ENCODE peak calls at places on chromosomes 1 and 21, in five cellular contexts. S is progenitor cell of endocrine pancreas, R is upper lobe of left lung, M is AG10803, C is GM20000. D is an unnamed sample.

GRCh38 chr1:228370439-228370940 is 36.1 kb downstream of the TRIM11 start:
- DNase-seq in C (no peak), R (no peak), M (no peak), S (no peak), D (no peak)

GRCh38 chr21:33761104-33762036 is 119.1 kb downstream of the ITSN1 start:
- DNase-seq in R (peak; percentile 24), C (no peak), S (no peak), M (peak; percentile 99), D (no peak)

GRCh38 chr1:94678187-94678863 is 136.8 kb upstream of the F3 start:
- DNase-seq in M (no peak), S (no peak), C (no peak), R (no peak), D (no peak)

GRCh38 chr21:43932005-43932404 is 67.0 kb downstream of the AGPAT3 start:
- DNase-seq in S (no peak), M (no peak), C (no peak), R (no peak), D (no peak)

GRCh38 chr1:178518894-178519293 is 6.0 kb downstream of the TEX35 start:
- DNase-seq in C (no peak), S (no peak), R (no peak), M (no peak), D (no peak)

GRCh38 chr1:204623894-204624361 is 61.6 kb downstream of the LRRN2 start:
- DNase-seq in R (no peak), M (no peak), S (peak; percentile 25), C (no peak), D (no peak)

GRCh38 chr1:47703981-47704596 is 266.2 kb downstream of the FOXD2 start:
- DNase-seq in R (no peak), M (peak; percentile 83), C (no peak), S (no peak), D (no peak)

GRCh38 chr1:66542811-66543767 is 9.1 kb downstream of the SGIP1 start:
- DNase-seq in C (no peak), S (no peak), M (peak; percentile 53), R (no peak), D (no peak)

GRCh38 chr21:39527664-39528381 is 76.1 kb downstream of the SH3BGR start:
- DNase-seq in S (no peak), R (peak; percentile 27), M (no peak), C (no peak), D (no peak)

GRCh38 chr1:150763631-150764223 is 1.9 kb downstream of the CTSS start:
- DNase-seq in R (no peak), S (no peak), C (no peak), M (no peak), D (no peak)

GRCh38 chr1:26330276-26330675 is 12.5 kb downstream of the CD52 start:
- DNase-seq in C (no peak), R (no peak), M (no peak), S (no peak), D (no peak)

GRCh38 chr1:245380790-245381535 is 226.2 kb downstream of the KIF26B start:
- DNase-seq in S (no peak), M (no peak), C (no peak), R (no peak), D (no peak)

GRCh38 chr1:207825719-207826556 is 74.1 kb downstream of the CD46 start:
- DNase-seq in R (peak; percentile 92), M (peak; percentile 34), C (peak; percentile 82), S (no peak), D (no peak)

GRCh38 chr1:166165661-166166399 is 971 bp downstream of the FAM78B start:
- DNase-seq in S (no peak), R (no peak), C (peak; percentile 39), M (peak; percentile 13), D (peak; percentile 9)

GRCh38 chr1:166166701-166167394 is at the start of gene FAM78B:
- DNase-seq in R (peak; percentile 51), C (peak; percentile 93), M (peak; percentile 59), S (peak; percentile 42), D (peak; percentile 36)

GRCh38 chr1:166164646-166164994 is 2.2 kb downstream of the FAM78B start:
- DNase-seq in R (no peak), C (no peak), M (no peak), S (no peak), D (no peak)

GRCh38 chr1:166166400-166166699 is 451 bp downstream of the FAM78B start:
- DNase-seq in R (no peak), C (no peak), M (no peak), S (no peak), D (no peak)

GRCh38 chr1:166164995-166165660 is 1.7 kb downstream of the FAM78B start:
- DNase-seq in S (peak; percentile 51), R (peak; percentile 22), C (peak; percentile 51), M (peak; percentile 42), D (peak; percentile 52)
- TF ChIP-seq CTCF in S (peak; percentile 74), R (no peak), C (peak; percentile 45), M (peak; percentile 45), D (peak; percentile 63)

GRCh38 chr1:154627247-154628121 is 19.5 kb upstream of the ADAR start:
- DNase-seq in C (peak; percentile 87), S (peak; percentile 80), M (peak; percentile 86), R (peak; percentile 87), D (peak; percentile 80)

GRCh38 chr1:154623358-154623757 is 15.4 kb upstream of the ADAR start:
- DNase-seq in C (no peak), M (no peak), R (peak; percentile 51), S (no peak), D (no peak)

GRCh38 chr1:154622503-154623039 is 14.6 kb upstream of the ADAR start:
- DNase-seq in R (no peak), S (no peak), C (no peak), M (no peak), D (no peak)

GRCh38 chr1:154626456-154627246 is 18.7 kb upstream of the ADAR start:
- DNase-seq in M (no peak), C (no peak), R (no peak), S (no peak), D (no peak)

GRCh38 chr1:154624756-154625643 is 17.0 kb upstream of the ADAR start:
- DNase-seq in M (peak; percentile 90), R (no peak), C (no peak), S (no peak), D (no peak)
- TF ChIP-seq CTCF in M (peak; percentile 9), R (no peak), C (no peak), S (no peak), D (no peak)

GRCh38 chr1:69441496-69441895 is 126.2 kb upstream of the LRRC7 start:
- DNase-seq in R (no peak), S (no peak), M (no peak), C (no peak), D (no peak)
- TF ChIP-seq CTCF in R (no peak), S (no peak), M (no peak), C (no peak), D (no peak)

DNA sequence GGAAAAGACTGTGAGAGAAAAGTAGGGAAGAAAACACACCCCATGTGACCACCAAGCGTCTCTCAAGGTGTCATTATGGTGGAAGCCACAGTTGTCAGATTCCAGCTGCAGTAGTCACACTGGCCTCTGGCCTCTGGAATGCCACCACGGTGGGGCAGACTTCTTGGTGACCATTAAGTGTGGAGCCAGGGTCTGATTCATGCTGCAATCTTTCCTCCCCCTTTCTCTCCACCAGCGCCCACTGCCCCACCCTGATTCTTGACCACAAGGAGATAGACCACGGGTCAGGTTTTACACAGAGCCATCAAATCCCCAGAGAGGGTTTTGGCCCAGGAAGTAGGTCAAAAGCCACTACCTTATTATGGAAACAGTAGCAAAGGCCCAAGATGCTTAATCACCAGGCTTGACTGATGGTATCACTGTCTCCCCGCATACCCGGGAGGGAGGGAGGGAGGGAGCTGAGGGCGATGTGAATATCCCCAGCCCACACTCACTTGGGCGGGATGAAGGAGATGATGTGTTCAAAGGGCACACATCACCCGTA is 52.7 kb upstream of the GRHL3 start:
- DNase-seq in S (no peak), R (no peak), C (no peak), M (peak; percentile 95), D (no peak)
- TF ChIP-seq CTCF in S (no peak), R (no peak), C (no peak), M (peak; percentile 26), D (no peak)

DNA sequence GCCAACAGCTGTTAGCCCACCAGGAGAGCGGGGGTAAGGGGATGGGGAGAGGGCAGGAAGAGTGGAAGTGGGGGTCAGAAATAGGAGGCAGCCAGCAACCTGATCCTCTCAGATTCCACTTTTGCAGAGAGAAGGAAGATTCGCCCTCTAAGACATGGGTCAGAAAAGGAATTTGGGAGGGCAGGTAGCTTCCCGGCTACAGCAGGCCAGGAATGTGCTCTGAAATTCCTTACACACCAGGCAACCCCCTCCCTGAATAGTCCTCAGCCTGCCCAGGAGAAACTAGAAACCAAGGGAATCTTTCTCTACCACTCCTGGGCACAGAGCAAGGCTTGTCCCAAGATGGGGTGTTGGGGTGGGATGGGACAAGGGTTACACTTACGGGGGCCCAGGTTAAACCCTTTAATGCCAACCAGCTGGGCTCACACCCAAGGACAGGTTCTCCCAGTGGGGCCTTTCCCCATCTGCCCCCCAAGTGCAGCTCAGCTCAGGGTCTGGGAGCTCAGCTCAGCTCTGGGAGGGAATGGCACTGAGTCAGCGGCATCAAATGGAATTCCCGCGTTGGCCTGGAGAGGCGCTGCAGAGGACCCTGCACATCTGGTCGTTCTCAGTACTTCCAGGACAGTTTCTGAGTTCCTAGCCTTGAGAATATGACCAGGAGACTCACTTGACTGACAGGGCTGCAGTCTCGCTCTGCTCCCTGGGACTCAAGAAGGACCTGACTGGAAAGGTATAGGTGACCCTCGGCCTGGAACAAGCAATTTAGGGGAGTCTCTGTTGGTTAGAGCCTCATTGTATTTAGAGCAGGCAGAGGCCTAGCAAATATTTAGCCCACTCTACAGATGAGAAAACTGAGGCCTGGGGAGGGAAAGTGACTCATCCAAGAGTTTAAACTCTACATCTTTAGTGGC is 761 bp downstream of the TNNT2 start:
- DNase-seq in M (peak; percentile 4), S (peak; percentile 49), R (no peak), C (peak; percentile 75), D (peak; percentile 62)
- TF ChIP-seq CTCF in M (peak; percentile 56), S (peak; percentile 73), R (no peak), C (peak; percentile 60), D (peak; percentile 68)

D was measured in neural crest cell.